ENCODE peak calls at places on chromosomes 5 and 9, in four cellular contexts. One of them, this sample, is unnamed.

GRCh38 chr5:111227805-111228204 is 3.6 kb downstream of the CAMK4 start:
- DNase-seq in neural progenitor cell: no peak
- DNase-seq in stimulated activated CD8-positive, alpha-beta memory T cell treated with anti-CD3 and anti-CD28 coated beads, Interleukin-7, amount 100 ng/mL, for 48 hours: no peak
- DNase-seq in fibroblast of mammary gland: peak
- DNase-seq in this sample: no peak

GRCh38 chr5:167166696-167167095 is 1124.7 kb upstream of the WWC1 start:
- DNase-seq in neural progenitor cell: no peak
- DNase-seq in stimulated activated CD8-positive, alpha-beta memory T cell treated with anti-CD3 and anti-CD28 coated beads, Interleukin-7, amount 100 ng/mL, for 48 hours: no peak
- DNase-seq in fibroblast of mammary gland: no peak
- DNase-seq in this sample: no peak

GRCh38 chr9:127788337-127789011 is 2.6 kb downstream of the CDK9 start:
- DNase-seq in neural progenitor cell: no peak
- DNase-seq in stimulated activated CD8-positive, alpha-beta memory T cell treated with anti-CD3 and anti-CD28 coated beads, Interleukin-7, amount 100 ng/mL, for 48 hours: peak
- DNase-seq in fibroblast of mammary gland: no peak
- DNase-seq in this sample: no peak

GRCh38 chr9:107488400-107489143 is 997 bp downstream of the KLF4 start:
- DNase-seq in neural progenitor cell: peak
- DNase-seq in stimulated activated CD8-positive, alpha-beta memory T cell treated with anti-CD3 and anti-CD28 coated beads, Interleukin-7, amount 100 ng/mL, for 48 hours: no peak
- DNase-seq in fibroblast of mammary gland: peak
- DNase-seq in this sample: peak

GRCh38 chr9:114889802-114890224 is 40.6 kb downstream of the TNFSF8 start:
- DNase-seq in neural progenitor cell: no peak
- DNase-seq in stimulated activated CD8-positive, alpha-beta memory T cell treated with anti-CD3 and anti-CD28 coated beads, Interleukin-7, amount 100 ng/mL, for 48 hours: peak
- DNase-seq in fibroblast of mammary gland: no peak
- DNase-seq in this sample: no peak

GRCh38 chr5:74682636-74683035 is 2.4 kb upstream of the HEXB start:
- DNase-seq in neural progenitor cell: no peak
- DNase-seq in stimulated activated CD8-positive, alpha-beta memory T cell treated with anti-CD3 and anti-CD28 coated beads, Interleukin-7, amount 100 ng/mL, for 48 hours: no peak
- DNase-seq in fibroblast of mammary gland: no peak
- DNase-seq in this sample: no peak

GRCh38 chr9:137694962-137695875 is 76.4 kb downstream of the EHMT1 start:
- DNase-seq in neural progenitor cell: peak
- DNase-seq in stimulated activated CD8-positive, alpha-beta memory T cell treated with anti-CD3 and anti-CD28 coated beads, Interleukin-7, amount 100 ng/mL, for 48 hours: no peak
- DNase-seq in fibroblast of mammary gland: peak
- DNase-seq in this sample: no peak

GRCh38 chr9:82424599-82424998 is 436.0 kb downstream of the SPATA31D1 start:
- DNase-seq in neural progenitor cell: no peak
- DNase-seq in stimulated activated CD8-positive, alpha-beta memory T cell treated with anti-CD3 and anti-CD28 coated beads, Interleukin-7, amount 100 ng/mL, for 48 hours: no peak
- DNase-seq in fibroblast of mammary gland: no peak
- DNase-seq in this sample: no peak

GRCh38 chr5:82222597-82223574 is 55.3 kb downstream of the RPS23 start:
- DNase-seq in neural progenitor cell: no peak
- DNase-seq in stimulated activated CD8-positive, alpha-beta memory T cell treated with anti-CD3 and anti-CD28 coated beads, Interleukin-7, amount 100 ng/mL, for 48 hours: no peak
- DNase-seq in fibroblast of mammary gland: no peak
- DNase-seq in this sample: no peak

GRCh38 chr9:21616082-21616778 is 134.1 kb upstream of the IFNE start:
- DNase-seq in neural progenitor cell: no peak
- DNase-seq in stimulated activated CD8-positive, alpha-beta memory T cell treated with anti-CD3 and anti-CD28 coated beads, Interleukin-7, amount 100 ng/mL, for 48 hours: no peak
- DNase-seq in fibroblast of mammary gland: peak
- DNase-seq in this sample: no peak

GRCh38 chr9:112925058-112925641 is 34.5 kb upstream of the SLC46A2 start:
- DNase-seq in neural progenitor cell: peak
- DNase-seq in stimulated activated CD8-positive, alpha-beta memory T cell treated with anti-CD3 and anti-CD28 coated beads, Interleukin-7, amount 100 ng/mL, for 48 hours: no peak
- DNase-seq in fibroblast of mammary gland: peak
- DNase-seq in this sample: peak

GRCh38 chr5:122870219-122870856 is 24.9 kb downstream of the SNX24 start:
- DNase-seq in neural progenitor cell: no peak
- DNase-seq in stimulated activated CD8-positive, alpha-beta memory T cell treated with anti-CD3 and anti-CD28 coated beads, Interleukin-7, amount 100 ng/mL, for 48 hours: no peak
- DNase-seq in fibroblast of mammary gland: peak
- DNase-seq in this sample: no peak

GRCh38 chr5:68232272-68232671 is 16.7 kb downstream of the PIK3R1 start:
- DNase-seq in neural progenitor cell: peak
- DNase-seq in stimulated activated CD8-positive, alpha-beta memory T cell treated with anti-CD3 and anti-CD28 coated beads, Interleukin-7, amount 100 ng/mL, for 48 hours: no peak
- DNase-seq in fibroblast of mammary gland: no peak
- DNase-seq in this sample: no peak

GRCh38 chr9:31470051-31470450 is 914.4 kb upstream of the ACO1 start:
- DNase-seq in neural progenitor cell: no peak
- DNase-seq in stimulated activated CD8-positive, alpha-beta memory T cell treated with anti-CD3 and anti-CD28 coated beads, Interleukin-7, amount 100 ng/mL, for 48 hours: no peak
- DNase-seq in fibroblast of mammary gland: no peak
- DNase-seq in this sample: no peak

GRCh38 chr5:172162348-172162747 is 25.7 kb downstream of the STK10 start:
- DNase-seq in neural progenitor cell: peak
- DNase-seq in stimulated activated CD8-positive, alpha-beta memory T cell treated with anti-CD3 and anti-CD28 coated beads, Interleukin-7, amount 100 ng/mL, for 48 hours: no peak
- DNase-seq in fibroblast of mammary gland: no peak
- DNase-seq in this sample: no peak

GRCh38 chr9:82949203-82949602 is 113.7 kb downstream of the RASEF start:
- DNase-seq in neural progenitor cell: no peak
- DNase-seq in stimulated activated CD8-positive, alpha-beta memory T cell treated with anti-CD3 and anti-CD28 coated beads, Interleukin-7, amount 100 ng/mL, for 48 hours: no peak
- DNase-seq in fibroblast of mammary gland: no peak
- DNase-seq in this sample: no peak

GRCh38 chr5:122942164-122942914 is 94.2 kb downstream of the PPIC start:
- DNase-seq in neural progenitor cell: no peak
- DNase-seq in stimulated activated CD8-positive, alpha-beta memory T cell treated with anti-CD3 and anti-CD28 coated beads, Interleukin-7, amount 100 ng/mL, for 48 hours: no peak
- DNase-seq in fibroblast of mammary gland: peak
- DNase-seq in this sample: no peak

GRCh38 chr9:134781895-134782294 is 98.7 kb upstream of the FCN2 start:
- DNase-seq in neural progenitor cell: peak
- DNase-seq in stimulated activated CD8-positive, alpha-beta memory T cell treated with anti-CD3 and anti-CD28 coated beads, Interleukin-7, amount 100 ng/mL, for 48 hours: no peak
- DNase-seq in fibroblast of mammary gland: no peak
- DNase-seq in this sample: no peak

GRCh38 chr9:118674942-118675341 is 694.3 kb downstream of the BRINP1 start:
- DNase-seq in neural progenitor cell: no peak
- DNase-seq in stimulated activated CD8-positive, alpha-beta memory T cell treated with anti-CD3 and anti-CD28 coated beads, Interleukin-7, amount 100 ng/mL, for 48 hours: no peak
- DNase-seq in fibroblast of mammary gland: no peak
- DNase-seq in this sample: no peak